ENCODE peak calls at places on chromosome 4, in six cellular contexts. C is GM06990; W is CD8-positive, alpha-beta T cell; X is SJSA1; Q is HCT116; S is transverse colon. E is an unnamed sample.

GRCh38 chr4:119152741-119153140 is 17.1 kb downstream of the MYOZ2 start:
- DNase-seq in Q (no peak), X (no peak), W (no peak), C (no peak), S (no peak), E (no peak)

GRCh38 chr4:169859366-169860216 is 101.8 kb upstream of the HPF1 start:
- DNase-seq in S (peak; percentile 26), W (no peak), C (no peak), X (no peak), Q (no peak), E (no peak)

GRCh38 chr4:6362896-6363295 is 93.2 kb downstream of the WFS1 start:
- DNase-seq in Q (no peak), W (no peak), X (no peak), C (no peak), S (no peak), E (no peak)

GRCh38 chr4:37008199-37008598 is 236.3 kb upstream of the NWD2 start:
- DNase-seq in Q (no peak), X (peak; percentile 32), C (no peak), W (no peak), S (peak; percentile 69), E (no peak)

GRCh38 chr4:81335221-81335912 is 120.3 kb upstream of the PRKG2 start:
- DNase-seq in S (no peak), W (no peak), Q (no peak), X (no peak), C (no peak), E (no peak)

GRCh38 chr4:188872809-188873208 is 733.6 kb downstream of the TRIML1 start:
- DNase-seq in C (no peak), W (no peak), Q (no peak), S (no peak), X (no peak), E (no peak)

GRCh38 chr4:140943486-140943885 is 187.3 kb upstream of the TBC1D9 start:
- DNase-seq in Q (no peak), W (no peak), S (no peak), C (no peak), X (peak; percentile 60), E (no peak)

GRCh38 chr4:114924311-114924710 is 189.1 kb downstream of the NDST4 start:
- DNase-seq in S (no peak), Q (no peak), W (no peak), C (no peak), X (no peak), E (no peak)

GRCh38 chr4:151197258-151197657 is 79.7 kb upstream of the PRSS48 start:
- DNase-seq in X (no peak), W (no peak), Q (no peak), C (no peak), S (no peak), E (no peak)

GRCh38 chr4:181350578-181351420 is 892.4 kb upstream of the TENM3 start:
- DNase-seq in X (no peak), C (no peak), W (no peak), S (no peak), Q (no peak), E (no peak)

GRCh38 chr4:89906787-89907521 is 12.3 kb downstream of the MMRN1 start:
- DNase-seq in C (no peak), S (no peak), W (no peak), X (no peak), Q (no peak), E (no peak)

GRCh38 chr4:142845293-142846070 is 619 bp downstream of the INPP4B start:
- DNase-seq in S (peak; percentile 13), W (peak; percentile 1), C (peak; percentile 4), Q (no peak), X (no peak), E (no peak)

GRCh38 chr4:68369474-68369805 is 19.6 kb upstream of the YTHDC1 start:
- DNase-seq in Q (peak; percentile 32), X (peak; percentile 71), C (no peak), S (no peak), W (no peak), E (peak; percentile 90)

GRCh38 chr4:12968345-12968744 is 515.8 kb downstream of the RAB28 start:
- DNase-seq in W (no peak), Q (no peak), S (no peak), C (no peak), X (no peak), E (no peak)

GRCh38 chr4:152166567-152166966 is 369.3 kb downstream of the FBXW7 start:
- DNase-seq in C (no peak), S (no peak), Q (no peak), W (no peak), X (no peak), E (no peak)

GRCh38 chr4:146335763-146336412 is 121.5 kb downstream of the REELD1 start:
- DNase-seq in W (no peak), X (no peak), C (no peak), S (no peak), Q (no peak), E (no peak)

GRCh38 chr4:7963691-7964090 is 24.0 kb upstream of the AFAP1 start:
- DNase-seq in X (no peak), W (no peak), S (no peak), Q (no peak), C (no peak), E (no peak)

GRCh38 chr4:144646523-144647094 is 653 bp downstream of the HHIP start:
- DNase-seq in Q (no peak), W (no peak), X (peak; percentile 59), S (no peak), C (peak; percentile 26), E (no peak)

GRCh38 chr4:187118731-187119130 is 395.1 kb upstream of the FAT1 start:
- DNase-seq in X (no peak), S (no peak), Q (no peak), C (no peak), W (no peak), E (no peak)

GRCh38 chr4:125703443-125703842 is 388.7 kb downstream of the FAT4 start:
- DNase-seq in W (no peak), X (no peak), Q (no peak), S (no peak), C (no peak), E (no peak)

GRCh38 chr4:178415925-178416324 is 973.7 kb upstream of the AGA start:
- DNase-seq in C (no peak), X (no peak), S (no peak), W (no peak), Q (no peak), E (no peak)

GRCh38 chr4:176885224-176885623 is 92.5 kb upstream of the VEGFC start:
- DNase-seq in X (no peak), S (no peak), W (no peak), C (no peak), Q (no peak), E (no peak)

GRCh38 chr4:176775326-176775725 is 17.4 kb downstream of the VEGFC start:
- DNase-seq in X (no peak), S (no peak), C (no peak), W (no peak), Q (no peak), E (no peak)

GRCh38 chr4:54228064-54228527 is 997 bp upstream of the PDGFRA start:
- DNase-seq in C (no peak), X (peak; percentile 84), W (no peak), S (peak; percentile 68), Q (no peak), E (no peak)

GRCh38 chr4:8674311-8674885 is 81.8 kb downstream of the CPZ start:
- DNase-seq in S (no peak), Q (no peak), W (no peak), X (no peak), C (no peak), E (no peak)

GRCh38 chr4:147325566-147325965 is 155.3 kb upstream of the EDNRA start:
- DNase-seq in S (no peak), Q (no peak), W (no peak), C (no peak), X (no peak), E (no peak)

GRCh38 chr4:108978066-108978465 is 215.2 kb upstream of the ETNPPL start:
- DNase-seq in S (no peak), X (no peak), W (no peak), C (no peak), Q (no peak), E (no peak)

GRCh38 chr4:26447378-26447777 is 42.9 kb downstream of the CCKAR start:
- DNase-seq in Q (no peak), C (no peak), W (no peak), S (no peak), X (no peak), E (no peak)
- H3K36me3 ChIP-seq in Q (peaks cover 9% of the 10 kb centered on the region), C (no peaks in the 10 kb centered on the region), W (no peaks in the 10 kb centered on the region), S (no peaks in the 10 kb centered on the region), X (no peaks in the 10 kb centered on the region), E (no peaks in the 10 kb centered on the region)

DNA sequence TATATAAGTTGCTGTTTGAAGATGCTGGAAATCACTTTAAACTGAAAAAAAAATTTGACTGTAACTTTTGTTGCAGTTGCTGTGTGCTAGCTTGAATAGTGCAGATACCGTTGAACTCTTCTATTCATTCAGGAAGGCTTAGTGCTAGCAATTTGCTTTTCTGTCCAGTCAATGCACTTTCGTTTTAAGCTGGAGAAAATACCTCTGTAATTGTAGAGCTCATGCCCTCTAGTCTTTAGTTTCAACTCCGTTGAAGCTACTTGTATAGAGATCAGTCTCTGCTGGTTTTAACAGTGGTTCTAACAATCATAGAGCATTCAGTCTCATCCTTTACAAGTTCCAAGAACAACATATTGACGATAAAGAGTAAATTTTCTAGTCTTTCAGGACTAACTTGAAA is 49.0 kb upstream of the TRPC3 start:
- DNase-seq in X (no peak), S (no peak), W (no peak), C (no peak), Q (no peak), E (no peak)
- H3K27me3 ChIP-seq in X (no peaks in the 10 kb centered on the region), S (peaks cover 4% of the 10 kb centered on the region), W (no peaks in the 10 kb centered on the region), C (no peaks in the 10 kb centered on the region), Q (no peaks in the 10 kb centered on the region), E (peaks cover 3% of the 10 kb centered on the region)

GRCh38 chr4:113462286-113462685 is 299.3 kb downstream of the CAMK2D start:
- DNase-seq in S (no peak), C (no peak), W (no peak), X (no peak), Q (no peak), E (no peak)
- H3K36me3 ChIP-seq in S (peaks cover 15% of the 10 kb centered on the region), C (no peaks in the 10 kb centered on the region), W (peaks cover 8% of the 10 kb centered on the region), X (peaks cover 14% of the 10 kb centered on the region), Q (no peaks in the 10 kb centered on the region), E (no peaks in the 10 kb centered on the region)

DNA sequence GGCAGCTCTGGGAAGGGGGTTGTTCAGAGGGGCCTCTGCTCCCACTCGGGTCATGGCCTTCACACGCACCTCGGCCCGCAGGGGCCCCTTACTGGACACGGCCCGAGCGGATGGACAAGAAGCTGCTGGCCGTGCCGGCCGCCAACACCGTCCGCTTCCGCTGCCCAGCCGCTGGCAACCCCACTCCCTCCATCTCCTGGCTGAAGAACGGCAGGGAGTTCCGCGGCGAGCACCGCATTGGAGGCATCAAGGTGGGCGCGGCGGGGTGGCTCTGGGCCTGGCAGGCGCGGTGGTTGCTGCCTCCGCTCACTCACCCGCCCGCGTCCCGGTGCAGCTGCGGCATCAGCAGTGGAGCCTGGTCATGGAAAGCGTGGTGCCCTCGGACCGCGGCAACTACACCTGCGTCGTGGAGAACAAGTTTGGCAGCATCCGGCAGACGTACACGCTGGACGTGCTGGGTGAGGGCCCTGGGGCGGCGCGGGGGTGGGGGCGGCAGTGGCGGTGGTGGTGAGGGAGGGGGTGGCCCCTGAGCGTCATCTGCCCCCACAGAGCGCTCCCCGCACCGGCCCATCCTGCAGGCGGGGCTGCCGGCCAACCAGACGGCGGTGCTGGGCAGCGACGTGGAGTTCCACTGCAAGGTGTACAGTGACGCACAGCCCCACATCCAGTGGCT is 8.3 kb downstream of the FGFR3 start:
- DNase-seq in X (no peak), C (no peak), W (no peak), Q (no peak), S (no peak), E (no peak)
- H3K27me3 ChIP-seq in X (no peaks in the 10 kb centered on the region), C (peaks cover 2% of the 10 kb centered on the region), W (peaks cover 7% of the 10 kb centered on the region), Q (no peaks in the 10 kb centered on the region), S (peaks cover 15% of the 10 kb centered on the region), E (peaks cover 28% of the 10 kb centered on the region)